ENCODE peak calls at places on chromosomes 11 and 22, in six cellular contexts. Q is AG09309, C is psoas muscle, S is brain microvascular endothelial cell, M is HCT116, X is fibroblast of mammary gland. Z is an unnamed sample.

GRCh38 chr11:73866095-73866579 is 10.5 kb downstream of the COA4 start:
- DNase-seq in M (no peak), S (no peak), X (peak; percentile 93), C (no peak), Q (no peak), Z (peak; percentile 78)

GRCh38 chr11:1875093-1875785 is 16.5 kb downstream of the PRR33 start:
- DNase-seq in C (no peak), X (peak; percentile 35), M (no peak), Q (no peak), S (no peak), Z (no peak)

GRCh38 chr22:29871684-29872083 is 11.3 kb upstream of the MTMR3 start:
- DNase-seq in C (no peak), Q (no peak), S (no peak), M (no peak), X (no peak), Z (no peak)

GRCh38 chr11:92941676-92942571 is 27.5 kb upstream of the MTNR1B start:
- DNase-seq in S (peak; percentile 11), C (no peak), Q (no peak), M (peak; percentile 18), X (peak; percentile 44), Z (peak; percentile 60)

GRCh38 chr11:72776117-72776843 is 17.6 kb downstream of the STARD10 start:
- DNase-seq in M (no peak), C (no peak), X (no peak), Q (no peak), S (no peak), Z (no peak)

GRCh38 chr11:73980001-73980960 is 2.4 kb downstream of the UCP2 start:
- DNase-seq in Q (no peak), S (no peak), C (peak; percentile 39), M (no peak), X (no peak), Z (no peak)

GRCh38 chr11:64353101-64353738 is 5.7 kb upstream of the RPS6KA4 start:
- DNase-seq in C (no peak), S (no peak), Q (no peak), X (no peak), M (no peak), Z (no peak)

GRCh38 chr11:914747-915493 is 4.3 kb upstream of the CHID1 start:
- DNase-seq in Q (no peak), X (no peak), S (no peak), M (no peak), C (peak; percentile 71), Z (no peak)

GRCh38 chr11:69524291-69524882 is 42.9 kb downstream of the LINC01488 start:
- DNase-seq in S (no peak), X (peak; percentile 25), C (no peak), M (no peak), Q (no peak), Z (peak; percentile 59)

GRCh38 chr11:101867951-101868350 is 46.9 kb upstream of the CEP126 start:
- DNase-seq in X (no peak), Q (no peak), C (no peak), S (peak; percentile 25), M (no peak), Z (peak; percentile 18)

GRCh38 chr11:132220464-132220863 is 850.0 kb downstream of the NTM start:
- DNase-seq in M (no peak), C (no peak), S (peak; percentile 89), X (peak; percentile 41), Q (peak; percentile 89), Z (peak; percentile 34)

GRCh38 chr11:37320921-37321320 is 722.9 kb upstream of the RAG2 start:
- DNase-seq in S (no peak), Q (no peak), C (no peak), M (no peak), X (no peak), Z (peak; percentile 18)

GRCh38 chr22:23065495-23066122 is 4.7 kb upstream of the GNAZ start:
- DNase-seq in M (no peak), S (no peak), Q (no peak), X (no peak), C (no peak), Z (no peak)

GRCh38 chr22:38967451-38968450 is 10.3 kb downstream of the APOBEC3A start:
- DNase-seq in S (no peak), X (no peak), M (no peak), C (peak; percentile 31), Q (no peak), Z (no peak)

GRCh38 chr11:108592591-108593213 is 866 bp downstream of the EXPH5 start:
- DNase-seq in Q (no peak), S (no peak), C (peak; percentile 29), M (no peak), X (no peak), Z (no peak)

GRCh38 chr22:27135582-27135981 is 478.2 kb downstream of the MIAT start:
- DNase-seq in M (no peak), S (peak; percentile 74), X (peak; percentile 55), Q (no peak), C (no peak), Z (peak; percentile 77)

GRCh38 chr11:121244861-121245260 is 47.7 kb upstream of the SC5D start:
- DNase-seq in X (no peak), Q (no peak), S (no peak), M (no peak), C (no peak), Z (no peak)

GRCh38 chr11:60840711-60841430 is 1.0 kb upstream of the CCDC86 start:
- DNase-seq in Q (peak; percentile 82), C (peak; percentile 45), S (peak; percentile 89), M (no peak), X (peak; percentile 97), Z (peak; percentile 94)
- H3K4me3 ChIP-seq in Q (no peak overlapping the region), C (peak overlapping the region; percentile 99), S (no peak overlapping the region), M (no peak overlapping the region), X (no peak overlapping the region), Z (no peak overlapping the region)

GRCh38 chr11:90947930-90948329 is 725.1 kb upstream of the CHORDC1 start:
- DNase-seq in M (no peak), X (no peak), C (no peak), Q (no peak), S (no peak), Z (no peak)
- TF ChIP-seq CTCF in M (no peak), X (no peak), C (no peak), Q (no peak), S (no peak), Z (no peak)

GRCh38 chr22:35457729-35458546 is 58.0 kb downstream of the MCM5 start:
- DNase-seq in M (no peak), C (no peak), Q (no peak), X (peak; percentile 42), S (no peak), Z (peak; percentile 29)
- H3K4me3 ChIP-seq in M (no peak overlapping the region), C (no peak overlapping the region), Q (no peak overlapping the region), X (no peak overlapping the region), S (no peak overlapping the region), Z (no peak overlapping the region)

GRCh38 chr11:118241191-118242098 is 10.7 kb downstream of the MPZL3 start:
- DNase-seq in X (no peak), S (no peak), Q (no peak), C (no peak), M (peak; percentile 95), Z (peak; percentile 20)
- TF ChIP-seq CTCF in X (no peak), S (no peak), Q (no peak), C (no peak), M (no peak), Z (no peak)

GRCh38 chr11:111878766-111879636 is at the start of the genes CFAP68 and FDXACB1:
- DNase-seq in Q (peak; percentile 86), M (peak; percentile 98), X (peak; percentile 97), C (peak; percentile 94), S (peak; percentile 97), Z (peak; percentile 98)
- H3K4me3 ChIP-seq in Q (peak within 1 kb of the TSS; percentile 78), M (peak within 1 kb of the TSS; percentile 83), X (peak within 1 kb of the TSS; percentile 88), C (peak within 1 kb of the TSS; percentile 70), S (peak within 1 kb of the TSS; percentile 89), Z (peak within 1 kb of the TSS; percentile 56)

GRCh38 chr11:104260456-104260855 is 96.5 kb upstream of the PDGFD start:
- DNase-seq in Q (no peak), C (no peak), X (no peak), M (no peak), S (no peak), Z (peak; percentile 10)

GRCh38 chr11:104254347-104254746 is 90.4 kb upstream of the PDGFD start:
- DNase-seq in S (peak; percentile 43), C (peak; percentile 11), Q (no peak), M (peak; percentile 46), X (peak; percentile 29), Z (peak; percentile 62)

GRCh38 chr11:104259121-104259610 is 95.2 kb upstream of the PDGFD start:
- DNase-seq in C (no peak), X (no peak), M (no peak), S (no peak), Q (no peak), Z (no peak)

DNA sequence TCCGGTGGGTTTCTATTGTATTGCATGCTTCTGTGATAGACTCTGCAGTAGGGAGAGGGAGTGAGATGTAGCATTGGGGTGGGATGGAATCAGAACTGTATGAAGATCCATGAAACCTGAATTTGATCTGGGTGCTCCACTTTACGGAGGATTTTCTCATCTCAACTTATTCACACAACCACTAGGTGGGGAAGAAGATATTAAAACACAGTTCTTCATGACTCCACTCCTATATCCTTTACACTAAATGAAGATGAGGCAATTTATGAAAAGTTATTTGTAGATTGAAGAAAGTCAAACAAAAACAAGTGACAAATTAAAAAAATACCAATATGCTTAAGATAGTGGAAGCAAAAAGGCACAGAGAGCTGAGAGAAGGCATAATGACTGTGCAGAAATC is 92.6 kb upstream of the PDGFD start:
- DNase-seq in Q (no peak), M (no peak), C (no peak), X (peak; percentile 6), S (no peak), Z (peak; percentile 13)
- TF ChIP-seq CTCF in Q (no peak), M (peak; percentile 19), C (peak; percentile 17), X (peak; percentile 6), S (peak; percentile 37), Z (peak; percentile 21)